ENCODE peak calls at places on chromosomes 7 and 10, in five cellular contexts. One of them, this sample, is unnamed.
A peak's percentile ranks its signal among the peaks of the same experiment; 100 is the strongest.

GRCh38 chr10:96570983-96571964 is 15.5 kb downstream of the TM9SF3 start:
- DNase-seq in GM12865: no peak
- DNase-seq in fibroblast of pulmonary artery: no peak
- DNase-seq in lung: no peak
- DNase-seq in mucosa of descending colon: no peak
- DNase-seq in this sample: no peak

GRCh38 chr7:121689749-121690148 is 183.2 kb upstream of the PTPRZ1 start:
- DNase-seq in GM12865: no peak
- DNase-seq in fibroblast of pulmonary artery: no peak
- DNase-seq in lung: no peak
- DNase-seq in mucosa of descending colon: no peak
- DNase-seq in this sample: no peak

GRCh38 chr7:36894190-36894589 is 169.9 kb upstream of the AOAH start:
- DNase-seq in GM12865: peak; percentile 14
- DNase-seq in fibroblast of pulmonary artery: no peak
- DNase-seq in lung: no peak
- DNase-seq in mucosa of descending colon: no peak
- DNase-seq in this sample: no peak

GRCh38 chr10:29714096-29714874 is 79.5 kb upstream of the SVIL start:
- DNase-seq in GM12865: no peak
- DNase-seq in fibroblast of pulmonary artery: peak; percentile 90
- DNase-seq in lung: peak; percentile 28
- DNase-seq in mucosa of descending colon: no peak
- DNase-seq in this sample: no peak

GRCh38 chr7:74047804-74048380 is 19.9 kb downstream of the ELN start:
- DNase-seq in GM12865: no peak
- DNase-seq in fibroblast of pulmonary artery: no peak
- DNase-seq in lung: no peak
- DNase-seq in mucosa of descending colon: no peak
- DNase-seq in this sample: no peak

GRCh38 chr10:47452495-47453434 is 31.1 kb downstream of the ANXA8 start:
- DNase-seq in GM12865: no peak
- DNase-seq in fibroblast of pulmonary artery: no peak
- DNase-seq in lung: no peak
- DNase-seq in mucosa of descending colon: no peak
- DNase-seq in this sample: no peak

GRCh38 chr10:130232361-130233360 is 96.5 kb downstream of the GLRX3 start:
- DNase-seq in GM12865: no peak
- DNase-seq in fibroblast of pulmonary artery: no peak
- DNase-seq in lung: no peak
- DNase-seq in mucosa of descending colon: no peak
- DNase-seq in this sample: no peak

GRCh38 chr7:51069411-51070083 is 247.1 kb downstream of the COBL start:
- DNase-seq in GM12865: no peak
- DNase-seq in fibroblast of pulmonary artery: no peak
- DNase-seq in lung: no peak
- DNase-seq in mucosa of descending colon: no peak
- DNase-seq in this sample: no peak

GRCh38 chr7:37916673-37917660 is at the start of gene SFRP4:
- DNase-seq in GM12865: peak; percentile 53
- DNase-seq in fibroblast of pulmonary artery: peak; percentile 68
- DNase-seq in lung: peak; percentile 66
- DNase-seq in mucosa of descending colon: peak; percentile 47
- DNase-seq in this sample: peak; percentile 73

GRCh38 chr7:24715661-24716479 is 41.4 kb downstream of the GSDME start:
- DNase-seq in GM12865: peak; percentile 88
- DNase-seq in fibroblast of pulmonary artery: peak; percentile 59
- DNase-seq in lung: peak; percentile 26
- DNase-seq in mucosa of descending colon: no peak
- DNase-seq in this sample: peak; percentile 71

GRCh38 chr7:138945169-138945568 is 36.0 kb downstream of the KIAA1549 start:
- DNase-seq in GM12865: no peak
- DNase-seq in fibroblast of pulmonary artery: no peak
- DNase-seq in lung: no peak
- DNase-seq in mucosa of descending colon: no peak
- DNase-seq in this sample: no peak

GRCh38 chr10:64036306-64036930 is 515.2 kb downstream of the REEP3 start:
- DNase-seq in GM12865: no peak
- DNase-seq in fibroblast of pulmonary artery: peak; percentile 4
- DNase-seq in lung: no peak
- DNase-seq in mucosa of descending colon: no peak
- DNase-seq in this sample: no peak

GRCh38 chr10:95988702-95989101 is 54.7 kb upstream of the CCNJ start:
- DNase-seq in GM12865: peak; percentile 9
- DNase-seq in fibroblast of pulmonary artery: no peak
- DNase-seq in lung: no peak
- DNase-seq in mucosa of descending colon: no peak
- DNase-seq in this sample: peak; percentile 11

GRCh38 chr10:69863580-69863979 is 61.9 kb downstream of the COL13A1 start:
- DNase-seq in GM12865: no peak
- DNase-seq in fibroblast of pulmonary artery: peak; percentile 38
- DNase-seq in lung: no peak
- DNase-seq in mucosa of descending colon: no peak
- DNase-seq in this sample: no peak

GRCh38 chr10:62759599-62760175 is 44.8 kb upstream of the ADO start:
- DNase-seq in GM12865: no peak
- DNase-seq in fibroblast of pulmonary artery: no peak
- DNase-seq in lung: no peak
- DNase-seq in mucosa of descending colon: no peak
- DNase-seq in this sample: no peak

GRCh38 chr10:131998845-131999681 is 17.3 kb upstream of the BNIP3 start:
- DNase-seq in GM12865: no peak
- DNase-seq in fibroblast of pulmonary artery: no peak
- DNase-seq in lung: no peak
- DNase-seq in mucosa of descending colon: no peak
- DNase-seq in this sample: no peak

GRCh38 chr10:132004052-132004451 is 22.3 kb upstream of the BNIP3 start:
- DNase-seq in GM12865: no peak
- DNase-seq in fibroblast of pulmonary artery: no peak
- DNase-seq in lung: no peak
- DNase-seq in mucosa of descending colon: no peak
- DNase-seq in this sample: no peak

GRCh38 chr10:132003286-132003924 is 21.7 kb upstream of the BNIP3 start:
- DNase-seq in GM12865: no peak
- DNase-seq in fibroblast of pulmonary artery: no peak
- DNase-seq in lung: no peak
- DNase-seq in mucosa of descending colon: no peak
- DNase-seq in this sample: no peak

GRCh38 chr10:132002004-132002403 is 20.3 kb upstream of the BNIP3 start:
- DNase-seq in GM12865: no peak
- DNase-seq in fibroblast of pulmonary artery: no peak
- DNase-seq in lung: no peak
- DNase-seq in mucosa of descending colon: no peak
- DNase-seq in this sample: no peak

GRCh38 chr10:132001238-132001977 is 19.7 kb upstream of the BNIP3 start:
- DNase-seq in GM12865: peak; percentile 14
- DNase-seq in fibroblast of pulmonary artery: peak; percentile 56
- DNase-seq in lung: peak; percentile 55
- DNase-seq in mucosa of descending colon: no peak
- DNase-seq in this sample: no peak
- TF ChIP-seq CTCF in GM12865: no peak
- TF ChIP-seq CTCF in fibroblast of pulmonary artery: peak; percentile 8
- TF ChIP-seq CTCF in lung: no peak
- TF ChIP-seq CTCF in mucosa of descending colon: no peak
- TF ChIP-seq CTCF in this sample: no peak

DNA sequence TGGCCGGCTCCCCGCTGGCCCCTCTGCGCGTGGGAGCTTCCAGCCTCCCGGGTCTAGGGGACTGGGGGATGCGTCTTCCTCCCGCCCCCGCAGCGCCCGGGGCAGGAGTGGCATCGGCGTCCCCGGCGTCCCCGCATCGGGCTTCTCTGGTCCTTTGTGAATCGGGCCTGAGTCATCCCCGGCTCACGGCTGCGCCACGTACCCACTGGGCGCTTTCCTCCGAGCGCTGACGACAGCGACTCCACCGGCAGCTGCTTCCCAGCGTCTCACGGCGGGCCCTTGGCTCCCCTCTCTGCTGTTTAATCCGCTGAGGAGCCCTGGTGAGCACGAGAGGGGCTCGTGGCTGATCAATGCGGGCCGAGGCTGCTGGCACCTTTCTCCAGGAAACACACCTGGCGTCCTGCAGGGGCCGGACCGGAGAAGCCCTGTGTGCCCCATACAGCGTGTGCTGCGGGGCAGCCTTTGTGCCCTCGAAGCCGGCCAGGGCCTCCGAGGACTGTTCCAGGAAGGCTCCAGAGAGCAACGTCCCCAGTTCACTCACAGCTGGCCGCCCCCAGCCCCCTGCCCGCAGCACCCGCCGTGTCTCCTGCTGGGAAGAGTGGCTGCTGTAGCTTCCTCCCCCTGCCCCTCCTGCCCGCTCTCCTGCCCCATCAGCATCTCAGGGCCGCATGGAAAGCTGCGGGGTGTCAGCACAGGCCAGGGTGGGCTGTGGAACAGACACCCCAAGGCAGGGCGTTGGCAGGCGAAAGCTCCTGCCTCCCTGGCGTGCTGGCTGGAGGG is 95.5 kb upstream of the DIP2C start:
- DNase-seq in GM12865: no peak
- DNase-seq in fibroblast of pulmonary artery: peak; percentile 74
- DNase-seq in lung: peak; percentile 52
- DNase-seq in mucosa of descending colon: peak; percentile 47
- DNase-seq in this sample: peak; percentile 49
- TF ChIP-seq CTCF in GM12865: no peak
- TF ChIP-seq CTCF in fibroblast of pulmonary artery: peak; percentile 27
- TF ChIP-seq CTCF in lung: no peak
- TF ChIP-seq CTCF in mucosa of descending colon: no peak
- TF ChIP-seq CTCF in this sample: no peak

GRCh38 chr7:104252409-104253134 is 44.8 kb upstream of the ORC5 start:
- DNase-seq in GM12865: peak; percentile 9
- DNase-seq in fibroblast of pulmonary artery: peak; percentile 22
- DNase-seq in lung: no peak
- DNase-seq in mucosa of descending colon: no peak
- DNase-seq in this sample: no peak
- TF ChIP-seq CTCF in GM12865: peak; percentile 14
- TF ChIP-seq CTCF in fibroblast of pulmonary artery: peak; percentile 24
- TF ChIP-seq CTCF in lung: no peak
- TF ChIP-seq CTCF in mucosa of descending colon: no peak
- TF ChIP-seq CTCF in this sample: no peak

DNA sequence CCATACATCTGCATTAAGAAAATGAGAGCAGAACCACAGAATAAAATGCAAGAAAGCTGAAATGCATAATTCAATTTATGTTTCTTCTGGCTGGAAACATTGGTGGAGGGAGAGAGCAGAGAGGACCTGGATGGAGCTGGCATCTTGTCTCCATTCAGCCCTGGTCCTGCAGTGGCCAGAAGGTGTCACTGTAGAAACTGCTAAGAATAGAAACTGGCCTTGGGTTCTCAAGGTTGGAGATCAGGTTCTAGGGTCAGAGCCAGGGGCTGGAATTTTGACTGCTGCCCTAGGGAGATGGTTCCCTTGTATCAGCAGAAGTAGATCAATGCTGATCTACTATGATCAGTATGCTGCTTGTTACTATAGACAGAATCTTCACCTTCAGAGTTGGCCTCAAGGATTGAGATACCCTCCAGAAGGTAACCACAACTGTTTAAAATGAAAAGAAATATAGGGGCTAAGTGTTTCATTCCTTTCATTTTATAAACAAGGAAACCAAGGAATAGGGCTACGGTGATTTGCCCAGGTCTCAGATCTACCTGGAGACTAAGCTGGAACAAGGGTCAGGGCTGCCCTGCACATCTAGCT is 13.1 kb downstream of the TAS2R41 start:
- DNase-seq in GM12865: peak; percentile 13
- DNase-seq in fibroblast of pulmonary artery: peak; percentile 53
- DNase-seq in lung: no peak
- DNase-seq in mucosa of descending colon: peak; percentile 39
- DNase-seq in this sample: no peak
- TF ChIP-seq CTCF in GM12865: peak; percentile 29
- TF ChIP-seq CTCF in fibroblast of pulmonary artery: peak; percentile 83
- TF ChIP-seq CTCF in lung: no peak
- TF ChIP-seq CTCF in mucosa of descending colon: peak; percentile 22
- TF ChIP-seq CTCF in this sample: peak; percentile 38

GRCh38 chr10:90960355-90960814 is 39.5 kb upstream of the ANKRD1 start:
- DNase-seq in GM12865: peak; percentile 45
- DNase-seq in fibroblast of pulmonary artery: peak; percentile 75
- DNase-seq in lung: no peak
- DNase-seq in mucosa of descending colon: no peak
- DNase-seq in this sample: peak; percentile 32
- TF ChIP-seq CTCF in GM12865: no peak
- TF ChIP-seq CTCF in fibroblast of pulmonary artery: no peak
- TF ChIP-seq CTCF in lung: no peak
- TF ChIP-seq CTCF in mucosa of descending colon: no peak
- TF ChIP-seq CTCF in this sample: no peak

This sample was measured in GM20000.